ENCODE peak calls at places on chromosome 9, in ten cellular contexts. M, I, X, O, V, D, U, C, A and Q are unnamed samples.

GRCh38 chr9:8694983-8695588 is 895.5 kb upstream of the DMAC1 start:
- DNase-seq in O (no peak), A (no peak), X (no peak), U (no peak), D (no peak), V (no peak), I (no peak), M (no peak), C (no peak), Q (no peak)

GRCh38 chr9:69809304-69809863 is 11.2 kb upstream of the CFAP95 start:
- DNase-seq in U (peak), O (peak), I (no peak), X (no peak), D (no peak), M (no peak), V (peak), A (peak), C (peak), Q (no peak)

GRCh38 chr9:70902705-70903131 is 218.7 kb downstream of the TRPM3 start:
- DNase-seq in O (no peak), A (peak), M (peak), U (no peak), D (no peak), V (no peak), I (peak), X (peak), C (no peak), Q (peak)

GRCh38 chr9:5562806-5563416 is 52.6 kb downstream of the PDCD1LG2 start:
- DNase-seq in A (no peak), D (no peak), U (no peak), V (no peak), M (no peak), C (no peak), O (no peak), X (no peak), I (no peak), Q (no peak)

GRCh38 chr9:33950371-33950770 is 98.3 kb downstream of the UBAP2 start:
- DNase-seq in A (no peak), D (no peak), O (no peak), U (no peak), V (no peak), X (peak), M (no peak), C (no peak), I (no peak), Q (no peak)

GRCh38 chr9:37037137-37037743 is 3.2 kb upstream of the PAX5 start:
- DNase-seq in A (no peak), O (no peak), C (peak), U (no peak), X (no peak), I (no peak), V (peak), D (no peak), M (no peak), Q (no peak)

GRCh38 chr9:83569326-83569725 is 31.1 kb upstream of the FRMD3 start:
- DNase-seq in X (no peak), M (no peak), O (no peak), C (peak), A (no peak), V (peak), I (no peak), U (no peak), D (no peak), Q (no peak)

GRCh38 chr9:81113408-81114124 is 575.8 kb downstream of the TLE1 start:
- DNase-seq in C (no peak), O (no peak), V (peak), U (no peak), A (no peak), X (no peak), M (no peak), I (no peak), D (no peak), Q (no peak)

GRCh38 chr9:120876842-120877240 is at the start of gene PHF19:
- DNase-seq in V (no peak), I (no peak), M (no peak), A (peak), U (no peak), X (no peak), O (peak), C (no peak), D (peak), Q (no peak)

GRCh38 chr9:137646341-137646740 is 27.5 kb downstream of the EHMT1 start:
- DNase-seq in I (no peak), M (no peak), D (no peak), C (no peak), X (no peak), U (no peak), O (no peak), A (no peak), V (no peak), Q (no peak)

GRCh38 chr9:123686131-123686848 is 243.6 kb downstream of the DENND1A start:
- DNase-seq in D (no peak), I (peak), V (no peak), O (no peak), C (no peak), U (no peak), X (no peak), A (peak), M (no peak), Q (peak)

GRCh38 chr9:35164711-35165110 is 2.9 kb downstream of the UNC13B start:
- DNase-seq in I (no peak), M (no peak), U (no peak), V (peak), O (no peak), X (no peak), A (peak), C (peak), D (no peak), Q (peak)

GRCh38 chr9:72349911-72350310 is 15.1 kb downstream of the ZFAND5 start:
- DNase-seq in M (no peak), A (no peak), D (no peak), C (no peak), V (no peak), O (no peak), U (no peak), X (no peak), I (no peak), Q (no peak)

GRCh38 chr9:109320338-109320733 is 523 bp downstream of the EPB41L4B start:
- DNase-seq in U (no peak), V (no peak), A (no peak), M (no peak), C (peak), X (no peak), O (peak), D (no peak), I (no peak), Q (no peak)

GRCh38 chr9:97556721-97557605 is 55.5 kb downstream of the TMOD1 start:
- DNase-seq in C (no peak), M (no peak), V (no peak), A (peak), X (no peak), D (no peak), I (no peak), O (no peak), U (no peak), Q (no peak)

GRCh38 chr9:8784813-8785212 is 985.2 kb upstream of the DMAC1 start:
- DNase-seq in D (no peak), O (no peak), U (no peak), C (no peak), X (no peak), M (no peak), A (no peak), I (peak), V (no peak), Q (no peak)

GRCh38 chr9:116661037-116661954 is 25.8 kb upstream of the TRIM32 start:
- DNase-seq in M (peak), I (peak), D (peak), X (peak), A (peak), O (peak), C (peak), U (peak), V (peak), Q (peak)

GRCh38 chr9:3942351-3942750 is 357.5 kb downstream of the GLIS3 start:
- DNase-seq in A (no peak), D (no peak), C (no peak), V (no peak), X (no peak), U (no peak), I (no peak), M (no peak), O (no peak), Q (no peak)

GRCh38 chr9:132241483-132241839 is 79.6 kb downstream of the NTNG2 start:
- DNase-seq in D (no peak), A (no peak), X (no peak), I (no peak), U (no peak), C (no peak), M (no peak), O (no peak), V (no peak), Q (no peak)

GRCh38 chr9:89309608-89310485 is 1.1 kb upstream of the CKS2 start:
- DNase-seq in C (peak), A (peak), X (no peak), U (no peak), O (peak), I (no peak), V (no peak), M (no peak), D (no peak), Q (no peak)

GRCh38 chr9:7844283-7844682 is 44.7 kb upstream of the DMAC1 start:
- DNase-seq in C (peak), X (peak), O (peak), A (peak), M (no peak), U (no peak), I (peak), V (peak), D (peak), Q (no peak)

GRCh38 chr9:89854715-89855475 is 250.1 kb downstream of the GADD45G start:
- DNase-seq in C (no peak), M (no peak), D (no peak), X (no peak), U (no peak), A (no peak), V (no peak), I (no peak), O (no peak), Q (no peak)

GRCh38 chr9:124297553-124297905 is 39.8 kb downstream of the NEK6 start:
- DNase-seq in X (peak), A (peak), M (peak), D (no peak), C (no peak), U (no peak), V (no peak), I (no peak), O (no peak), Q (peak)

GRCh38 chr9:124660341-124660801 is 110.7 kb downstream of the NR6A1 start:
- DNase-seq in U (no peak), I (no peak), V (peak), X (peak), D (peak), C (peak), M (peak), A (peak), O (no peak), Q (peak)

GRCh38 chr9:135582966-135583685 is 21.6 kb downstream of the PAEP start:
- DNase-seq in U (no peak), D (no peak), I (no peak), O (no peak), X (no peak), M (no peak), V (no peak), C (no peak), A (no peak), Q (no peak)

GRCh38 chr9:4850611-4851010 is 57.9 kb downstream of the RCL1 start:
- DNase-seq in D (peak), O (no peak), I (no peak), V (no peak), A (peak), U (no peak), M (no peak), C (no peak), X (no peak), Q (no peak)

GRCh38 chr9:127598839-127599549 is 13.1 kb upstream of the STXBP1 start:
- DNase-seq in M (no peak), A (no peak), I (no peak), V (peak), X (no peak), O (no peak), C (no peak), D (no peak), U (no peak), Q (no peak)